ENCODE peak calls at places on chromosomes 13 and 19, in six cellular contexts. G, V, L, F, T and O are unnamed samples.

GRCh38 chr13:83221256-83221655 is 661.0 kb downstream of the SLITRK1 start:
- DNase-seq in G (no peak), T (no peak), L (peak), F (no peak), V (no peak), O (peak)

GRCh38 chr19:2469102-2469914 is 6.6 kb upstream of the GADD45B start:
- DNase-seq in L (peak), F (peak), G (no peak), V (peak), T (no peak), O (no peak)

GRCh38 chr13:58926858-58927257 is 1236.9 kb downstream of the DIAPH3 start:
- DNase-seq in T (no peak), L (no peak), F (no peak), G (no peak), V (no peak), O (no peak)

GRCh38 chr19:3397266-3398022 is 31.1 kb downstream of the NFIC start:
- DNase-seq in L (no peak), G (peak), T (peak), V (peak), F (peak), O (no peak)

GRCh38 chr13:114319441-114319871 is 5.2 kb downstream of the CHAMP1 start:
- DNase-seq in G (no peak), F (no peak), V (no peak), T (no peak), L (peak), O (no peak)

GRCh38 chr13:30551194-30551593 is 66.5 kb upstream of the USPL1 start:
- DNase-seq in T (peak), G (peak), F (peak), L (peak), V (peak), O (peak)

GRCh38 chr13:77981191-77981925 is 62.7 kb upstream of the EDNRB start:
- DNase-seq in G (no peak), V (no peak), L (no peak), T (no peak), F (no peak), O (no peak)

GRCh38 chr13:96141032-96141431 is 51.1 kb downstream of the HS6ST3 start:
- DNase-seq in V (peak), G (peak), F (no peak), T (no peak), L (peak), O (peak)

GRCh38 chr19:3034845-3035541 is 5.9 kb upstream of the TLE2 start:
- DNase-seq in V (peak), T (no peak), L (no peak), F (no peak), G (peak), O (peak)

GRCh38 chr13:75136151-75136550 is 345.8 kb downstream of the TBC1D4 start:
- DNase-seq in G (no peak), T (no peak), L (no peak), F (no peak), V (no peak), O (no peak)

GRCh38 chr13:75139291-75139690 is 342.7 kb downstream of the TBC1D4 start:
- DNase-seq in G (no peak), V (no peak), L (peak), T (no peak), F (no peak), O (no peak)

GRCh38 chr13:75135325-75135825 is 346.6 kb downstream of the TBC1D4 start:
- DNase-seq in F (no peak), T (no peak), L (peak), G (no peak), V (no peak), O (no peak)

GRCh38 chr13:75132800-75133695 is 348.9 kb downstream of the TBC1D4 start:
- DNase-seq in V (no peak), T (no peak), F (no peak), L (no peak), G (no peak), O (no peak)

DNA sequence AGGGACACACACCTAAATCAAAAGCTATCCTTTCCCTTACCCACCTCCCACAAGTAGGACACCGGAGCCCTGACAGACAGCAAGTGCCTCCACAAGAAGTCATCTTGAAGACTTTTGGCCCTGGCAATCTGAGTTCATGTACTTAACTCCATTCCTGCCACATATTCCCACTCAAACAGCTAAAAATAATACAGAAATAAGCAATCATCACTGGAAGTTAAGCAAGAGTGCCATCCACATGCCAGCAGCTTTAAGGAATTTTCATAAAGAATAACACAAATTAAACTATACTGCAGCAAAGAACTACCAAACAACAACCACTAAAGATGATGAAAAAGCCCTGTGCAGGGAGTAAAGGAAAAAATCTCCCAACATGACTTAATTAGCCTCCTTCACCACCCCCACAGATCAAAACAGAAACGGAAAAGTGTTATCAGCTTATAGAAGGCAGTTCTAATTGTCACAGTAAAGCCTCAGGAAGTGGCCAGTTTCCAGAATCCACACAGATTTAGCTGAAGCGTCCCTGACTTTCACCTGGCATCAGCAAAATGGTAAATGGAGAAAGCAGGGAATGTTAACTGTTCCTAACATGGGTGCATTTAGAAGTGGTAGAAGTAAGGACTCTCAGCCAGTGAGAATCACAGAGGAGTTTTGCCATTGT is 343.9 kb downstream of the TBC1D4 start:
- DNase-seq in L (no peak), F (no peak), V (no peak), G (no peak), T (no peak), O (no peak)
- TF ChIP-seq EZH2phosphoT487 in L (no peak), F (no peak), V (no peak), G (no peak), T (no peak), O (no peak)

DNA sequence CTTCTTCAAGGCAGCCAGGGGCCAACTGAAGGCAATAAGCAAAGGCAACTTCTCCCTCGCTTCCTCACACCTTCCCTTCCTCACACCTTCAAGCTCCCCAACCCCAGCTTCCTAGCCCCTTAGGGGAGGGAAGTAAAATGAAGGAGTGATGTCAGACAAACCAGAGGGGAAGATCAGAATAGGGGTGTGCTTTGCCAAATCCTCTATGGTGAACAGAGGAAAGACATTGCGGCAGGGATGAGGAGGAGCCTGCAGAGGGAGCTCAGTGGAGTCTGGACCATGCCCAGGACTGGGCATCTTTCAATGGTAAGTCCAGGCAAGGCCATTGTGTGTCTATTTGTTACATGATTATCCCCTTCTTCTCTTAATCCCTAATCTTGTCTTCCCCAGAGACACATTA is 164.0 kb downstream of the TSHZ3 start:
- DNase-seq in V (peak), L (no peak), G (peak), T (no peak), F (no peak), O (no peak)
- TF ChIP-seq CTCF in V (no peak), L (no peak), G (no peak), T (no peak), F (no peak), O (no peak)

DNA sequence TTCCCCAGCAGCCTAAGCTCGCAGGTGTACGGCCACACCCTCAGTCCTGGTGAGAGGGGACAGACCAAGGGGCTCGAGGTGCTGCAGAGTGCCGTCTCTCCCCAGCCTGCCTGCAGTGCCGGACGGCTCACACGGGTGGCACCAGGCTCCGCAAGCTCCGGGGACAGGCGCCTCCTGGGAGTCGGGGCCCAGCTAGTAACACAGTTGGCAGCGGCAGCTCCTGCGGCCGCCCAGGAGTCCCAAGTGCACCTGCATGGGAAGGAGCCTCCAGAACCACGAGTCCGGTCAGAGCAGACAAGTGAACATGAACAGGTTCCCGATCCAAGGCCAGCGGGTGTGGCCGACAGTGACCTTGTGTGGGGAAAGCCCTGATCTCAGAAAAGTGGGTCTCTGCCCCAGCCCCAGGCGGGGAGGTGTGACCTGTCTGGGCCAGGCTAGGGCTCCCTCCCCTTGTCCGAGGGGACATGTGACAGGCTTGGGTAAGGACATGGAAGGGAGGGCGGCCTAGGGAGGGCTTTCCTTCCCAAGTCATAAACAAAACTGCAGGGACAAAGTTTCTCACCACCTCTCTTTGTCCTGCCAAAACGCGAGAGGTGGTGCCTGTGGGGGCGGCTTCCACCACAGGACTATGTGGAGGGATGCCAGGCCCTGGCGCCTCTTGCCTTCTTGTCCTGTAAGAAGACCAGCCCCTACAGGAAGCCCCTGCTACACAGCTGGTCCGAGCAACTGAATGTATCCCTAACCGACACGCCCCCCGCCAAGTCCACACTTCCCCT is 46.5 kb downstream of the MLLT1 start:
- DNase-seq in V (no peak), G (no peak), L (no peak), T (no peak), F (no peak), O (no peak)
- H3K4me2 ChIP-seq in V (no peak), G (no peak), L (peak), T (peak), F (no peak), O (no peak)

DNA sequence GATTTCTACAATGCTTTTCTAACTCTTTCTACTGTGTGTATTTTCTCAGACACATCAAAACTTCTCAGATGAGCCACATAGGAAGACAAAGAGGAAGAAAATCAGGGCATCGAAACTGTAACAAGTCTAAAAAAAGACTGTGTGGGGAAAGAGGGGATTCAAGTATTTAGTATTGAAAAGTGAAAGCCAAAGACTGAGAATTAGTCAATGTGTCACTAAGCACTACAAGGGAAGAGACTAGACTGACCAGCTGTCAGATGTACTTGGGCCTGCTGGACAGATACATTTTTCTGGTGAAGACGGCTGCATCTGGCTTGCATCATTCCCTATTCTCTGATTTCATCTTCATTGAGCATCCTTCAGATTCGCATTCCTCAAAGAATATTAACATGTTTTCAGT is 25.4 kb downstream of the COMMD6 start:
- DNase-seq in T (no peak), F (no peak), G (no peak), L (no peak), V (no peak), O (no peak)
- TF ChIP-seq EZH2phosphoT487 in T (no peak), F (no peak), G (no peak), L (no peak), V (no peak), O (no peak)

DNA sequence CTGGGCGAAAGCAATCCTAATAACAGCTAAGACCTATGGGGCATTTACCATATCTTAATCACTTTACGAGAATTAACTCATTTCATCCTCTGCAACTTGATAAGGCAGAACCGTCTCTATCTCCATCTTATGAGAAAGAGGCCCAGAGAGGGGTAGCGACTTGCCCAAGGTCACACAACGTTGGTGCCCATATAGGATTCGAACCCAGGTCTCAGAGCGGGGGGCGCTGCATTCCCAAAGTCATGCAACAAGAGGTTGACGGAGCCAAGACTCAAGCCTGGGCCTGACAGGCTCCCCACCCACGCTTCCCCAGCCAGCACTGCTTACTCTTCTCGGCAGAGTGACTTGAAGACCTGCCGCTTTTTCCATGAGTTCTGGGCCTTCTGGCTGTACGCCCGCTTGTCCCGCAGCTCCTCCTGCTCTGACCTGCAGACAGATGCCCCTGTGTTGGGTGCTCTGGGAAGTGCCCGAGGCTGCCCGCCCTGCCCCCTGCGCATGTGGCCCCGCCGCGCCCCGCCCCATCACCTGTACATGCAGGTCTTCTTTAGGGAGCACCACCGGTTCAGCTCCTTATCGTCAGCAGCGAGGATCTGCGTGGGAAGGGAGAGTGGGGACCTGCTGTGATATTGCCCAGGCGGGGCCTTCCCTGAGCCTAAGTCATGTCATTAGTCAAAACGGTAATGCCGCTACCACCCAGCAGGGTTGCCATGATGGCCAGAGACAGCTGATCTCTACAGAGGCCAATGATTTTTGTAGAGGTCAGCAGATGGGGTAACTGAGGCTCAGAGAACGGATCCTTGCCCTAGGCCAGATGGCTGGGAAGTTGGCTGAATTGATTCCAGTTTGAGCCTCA is 10.8 kb downstream of the KRI1 start:
- DNase-seq in V (no peak), F (no peak), L (no peak), T (no peak), G (no peak), O (no peak)
- TF ChIP-seq CTCF in V (no peak), F (peak), L (no peak), T (peak), G (no peak), O (no peak)

DNA sequence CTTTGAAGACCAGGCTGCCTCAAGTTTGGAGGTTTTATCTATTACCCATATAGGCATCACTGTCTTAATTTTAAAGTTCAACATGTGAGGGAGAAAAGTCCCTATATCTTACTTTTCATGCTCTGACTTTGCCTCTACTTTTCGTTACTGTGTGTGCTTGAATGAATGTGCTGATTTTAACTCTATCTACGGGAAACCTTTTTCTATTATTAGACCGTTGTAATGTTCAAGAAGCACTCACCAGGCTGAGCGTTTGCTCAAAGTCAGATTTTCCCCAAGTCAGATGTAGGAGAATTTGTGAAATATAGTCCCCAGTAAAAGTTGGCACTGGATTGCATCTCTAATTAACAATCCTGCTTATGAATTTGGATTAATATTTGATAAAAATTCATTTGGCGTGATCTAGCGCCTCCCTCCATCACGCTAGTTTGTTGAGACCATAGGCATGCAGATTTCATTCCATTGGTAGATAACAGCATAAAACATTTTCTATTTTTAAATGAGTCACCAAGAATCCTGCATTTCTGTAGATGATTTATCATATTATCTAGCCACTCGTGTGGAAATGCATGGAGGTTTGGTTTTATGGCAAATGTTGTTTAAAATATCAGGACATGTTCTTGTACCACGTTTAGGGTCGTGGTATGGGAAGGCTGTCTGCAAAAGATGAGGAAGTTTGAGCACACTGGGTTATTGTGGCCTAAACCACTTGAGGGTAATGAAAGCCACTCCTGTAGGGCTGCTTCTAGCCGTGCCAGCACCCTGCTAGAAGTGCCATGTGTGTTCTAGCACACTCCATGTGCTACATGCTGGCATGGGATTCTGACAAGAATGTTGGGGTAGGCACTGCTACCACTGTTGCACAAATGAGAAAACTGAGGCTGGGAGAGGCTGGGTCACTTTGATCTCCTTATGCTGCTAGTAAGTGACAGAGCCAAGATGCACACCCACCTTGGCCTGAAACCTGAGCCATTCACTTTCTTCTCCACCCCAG is 179.4 kb downstream of the FGF9 start:
- DNase-seq in V (no peak), L (no peak), G (no peak), T (no peak), F (no peak), O (no peak)
- H3K4me2 ChIP-seq in V (no peak), L (no peak), G (no peak), T (no peak), F (no peak), O (no peak)

DNA sequence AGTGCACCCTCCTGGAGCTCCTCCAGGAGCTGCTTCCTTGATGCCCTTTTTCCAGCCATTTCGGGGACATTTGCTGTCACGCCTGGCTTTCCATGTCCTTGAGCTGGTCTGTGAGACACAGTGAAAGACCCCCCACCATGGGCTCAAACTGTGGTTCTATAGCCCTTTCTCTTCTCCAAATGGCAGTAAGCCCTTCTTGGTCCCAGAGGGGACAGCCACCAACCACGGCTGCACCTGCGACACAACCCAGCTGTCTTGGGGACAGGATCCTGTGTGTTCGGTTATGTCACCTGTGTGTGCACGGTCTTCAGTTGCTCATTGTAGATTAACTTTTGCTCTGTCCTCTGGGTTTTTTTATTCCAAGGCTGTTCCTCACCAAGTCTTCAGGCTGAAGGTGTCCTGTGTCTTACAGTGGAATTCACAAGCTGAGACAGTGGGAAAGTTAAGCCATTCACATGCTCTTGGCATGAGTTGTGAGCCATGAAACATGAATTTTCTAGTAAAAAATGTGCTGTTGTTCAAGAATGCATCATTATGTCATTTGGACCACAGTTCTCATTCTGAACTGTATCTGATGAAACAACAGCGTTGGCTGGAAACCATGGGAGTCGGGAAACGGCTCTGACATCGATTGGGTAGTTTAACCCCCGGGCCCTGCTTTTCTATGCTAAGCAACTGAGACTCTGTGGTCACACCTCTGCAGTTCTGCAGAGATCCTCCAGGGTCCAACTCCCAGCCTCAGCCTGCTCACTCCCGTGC is 129.5 kb upstream of the MCF2L start:
- DNase-seq in T (no peak), F (no peak), V (no peak), G (no peak), L (no peak), O (peak)
- TF ChIP-seq EZH2phosphoT487 in T (no peak), F (no peak), V (no peak), G (no peak), L (no peak), O (no peak)